ENCODE peak calls at places on chromosome 22, in nine cellular contexts. I is germinal center; W is NCI-H526; X is MM.1S; T is left ventricle myocardium inferior; G is skeletal muscle cell; S is stromal cell of bone marrow; L is Caki2; Q is activated naive CD4-positive, alpha-beta T cell. A is an unnamed sample.

GRCh38 chr22:27531782-27532530 is 269.6 kb downstream of the MN1 start:
- DNase-seq in I (no peak), W (no peak), X (no peak), T (no peak), G (peak; percentile 45), S (no peak), L (peak; percentile 35), Q (no peak), A (peak; percentile 50)

GRCh38 chr22:26471522-26471921 is 12.1 kb downstream of the HPS4 start:
- DNase-seq in I (no peak), W (no peak), X (no peak), T (no peak), G (peak; percentile 59), S (peak; percentile 61), L (peak; percentile 95), Q (no peak), A (no peak)

GRCh38 chr22:49481651-49482399 is 345.8 kb downstream of the BRD1 start:
- DNase-seq in I (no peak), W (no peak), X (no peak), T (no peak), G (no peak), S (no peak), L (no peak), Q (no peak), A (no peak)

GRCh38 chr22:40015346-40015976 is 20.7 kb downstream of the FAM83F start:
- DNase-seq in I (no peak), W (no peak), X (no peak), T (no peak), G (no peak), S (no peak), L (no peak), Q (no peak), A (no peak)

GRCh38 chr22:47593911-47594311 is 831.5 kb downstream of the TBC1D22A start:
- DNase-seq in I (no peak), W (no peak), X (no peak), T (no peak), G (no peak), S (no peak), L (no peak), Q (no peak), A (no peak)

GRCh38 chr22:24725736-24726135 is 48.8 kb downstream of the PIWIL3 start:
- DNase-seq in I (no peak), W (no peak), X (no peak), T (no peak), G (no peak), S (no peak), L (no peak), Q (no peak), A (no peak)

GRCh38 chr22:35705141-35705540 is 12.5 kb upstream of the APOL5 start:
- DNase-seq in I (no peak), W (no peak), X (no peak), T (no peak), G (peak; percentile 64), S (peak; percentile 69), L (no peak), Q (no peak), A (peak; percentile 76)

GRCh38 chr22:27820896-27821866 is 19.6 kb upstream of the MN1 start:
- DNase-seq in I (no peak), W (peak; percentile 59), X (no peak), T (no peak), G (no peak), S (no peak), L (no peak), Q (no peak), A (no peak)

GRCh38 chr22:24707477-24707816 is 67.1 kb downstream of the PIWIL3 start:
- DNase-seq in I (no peak), W (no peak), X (no peak), T (no peak), G (no peak), S (no peak), L (no peak), Q (no peak), A (no peak)

GRCh38 chr22:46537221-46537945 is at the start of gene CELSR1:
- DNase-seq in I (peak; percentile 45), W (no peak), X (no peak), T (peak; percentile 28), G (no peak), S (no peak), L (peak; percentile 76), Q (no peak), A (no peak)

GRCh38 chr22:39471421-39472141 is 14.8 kb downstream of the MGAT3 start:
- DNase-seq in I (peak; percentile 45), W (no peak), X (peak; percentile 70), T (no peak), G (no peak), S (no peak), L (peak; percentile 65), Q (no peak), A (peak; percentile 35)

GRCh38 chr22:37165940-37166674 is 16.4 kb upstream of the IL2RB start:
- DNase-seq in I (no peak), W (peak; percentile 28), X (no peak), T (peak; percentile 16), G (no peak), S (no peak), L (no peak), Q (no peak), A (no peak)

GRCh38 chr22:23011105-23011674 is 59.1 kb upstream of the GNAZ start:
- DNase-seq in I (no peak), W (no peak), X (no peak), T (no peak), G (no peak), S (no peak), L (no peak), Q (no peak), A (no peak)

GRCh38 chr22:37101311-37102063 is 8.0 kb downstream of the TMPRSS6 start:
- DNase-seq in I (no peak), W (no peak), X (no peak), T (no peak), G (no peak), S (no peak), L (no peak), Q (no peak), A (no peak)

GRCh38 chr22:41949297-41949965 is 2.5 kb upstream of the CENPM start:
- DNase-seq in I (no peak), W (no peak), X (no peak), T (no peak), G (no peak), S (no peak), L (no peak), Q (no peak), A (no peak)

GRCh38 chr22:31350410-31350863 is 4.3 kb upstream of the PATZ1 start:
- DNase-seq in I (no peak), W (no peak), X (peak; percentile 56), T (no peak), G (no peak), S (no peak), L (peak; percentile 30), Q (no peak), A (no peak)

GRCh38 chr22:31488988-31489617 is 539 bp downstream of the EIF4ENIF1 start:
- DNase-seq in I (peak; percentile 51), W (no peak), X (peak; percentile 23), T (peak; percentile 36), G (no peak), S (no peak), L (peak; percentile 49), Q (no peak), A (no peak)